ENCODE peak calls at places on chromosomes 3 and 15, in seven cellular contexts. One of them, this sample, is unnamed.

GRCh38 chr15:82174471-82174870 is 88.1 kb downstream of the EFL1 start:
- DNase-seq in substantia nigra: no peak
- DNase-seq in D721Med: no peak
- DNase-seq in LHCN-M2: no peak
- DNase-seq in AG10803: peak; percentile 20
- DNase-seq in psoas muscle: no peak
- DNase-seq in AG08396: no peak
- DNase-seq in this sample: no peak

GRCh38 chr3:194482196-194482593 is 4.6 kb downstream of the ATP13A3 start:
- DNase-seq in psoas muscle: no peak
- DNase-seq in AG08396: no peak
- DNase-seq in substantia nigra: no peak
- DNase-seq in LHCN-M2: no peak
- DNase-seq in D721Med: no peak
- DNase-seq in AG10803: no peak
- DNase-seq in this sample: no peak

GRCh38 chr3:37537914-37538691 is 323.6 kb upstream of the CTDSPL start:
- DNase-seq in AG08396: no peak
- DNase-seq in AG10803: no peak
- DNase-seq in D721Med: no peak
- DNase-seq in psoas muscle: no peak
- DNase-seq in substantia nigra: no peak
- DNase-seq in LHCN-M2: no peak
- DNase-seq in this sample: peak; percentile 31

GRCh38 chr15:68730491-68731317 is 90.0 kb downstream of the ANP32A start:
- DNase-seq in D721Med: no peak
- DNase-seq in psoas muscle: no peak
- DNase-seq in substantia nigra: no peak
- DNase-seq in AG08396: peak; percentile 46
- DNase-seq in LHCN-M2: peak; percentile 29
- DNase-seq in AG10803: peak; percentile 44
- DNase-seq in this sample: peak; percentile 37

GRCh38 chr3:17982211-17982880 is 239.9 kb upstream of the TBC1D5 start:
- DNase-seq in LHCN-M2: no peak
- DNase-seq in AG10803: no peak
- DNase-seq in AG08396: no peak
- DNase-seq in D721Med: no peak
- DNase-seq in substantia nigra: no peak
- DNase-seq in psoas muscle: no peak
- DNase-seq in this sample: no peak

GRCh38 chr3:48848816-48849515 is 1.3 kb upstream of the PRKAR2A start:
- DNase-seq in AG08396: no peak
- DNase-seq in LHCN-M2: no peak
- DNase-seq in D721Med: no peak
- DNase-seq in AG10803: no peak
- DNase-seq in psoas muscle: no peak
- DNase-seq in substantia nigra: no peak
- DNase-seq in this sample: no peak

GRCh38 chr15:94029495-94029894 is 201.9 kb upstream of the MCTP2 start:
- DNase-seq in D721Med: no peak
- DNase-seq in substantia nigra: no peak
- DNase-seq in AG08396: no peak
- DNase-seq in LHCN-M2: no peak
- DNase-seq in AG10803: peak; percentile 55
- DNase-seq in psoas muscle: no peak
- DNase-seq in this sample: no peak

GRCh38 chr3:155491696-155492095 is 198.2 kb upstream of the STRIT1 start:
- DNase-seq in D721Med: no peak
- DNase-seq in AG10803: no peak
- DNase-seq in LHCN-M2: no peak
- DNase-seq in psoas muscle: no peak
- DNase-seq in substantia nigra: no peak
- DNase-seq in AG08396: no peak
- DNase-seq in this sample: no peak